ENCODE peak calls at places on chromosomes 5 and 9, in six cellular contexts. I, V, Y, M, O and W are unnamed samples.

GRCh38 chr5:134445841-134446818 is 34.4 kb upstream of the CDKN2AIPNL start:
- DNase-seq in I (no peak), O (no peak), Y (no peak), M (no peak), V (no peak), W (no peak)

GRCh38 chr5:54619732-54620582 is 102.4 kb downstream of the SNX18 start:
- DNase-seq in I (peak), M (no peak), Y (no peak), V (no peak), O (no peak), W (no peak)

GRCh38 chr5:9497347-9497746 is 48.5 kb downstream of the SEMA5A start:
- DNase-seq in V (no peak), O (no peak), M (no peak), I (no peak), Y (peak), W (no peak)

GRCh38 chr9:106675780-106676179 is 187.2 kb upstream of the ZNF462 start:
- DNase-seq in M (no peak), I (no peak), O (no peak), Y (no peak), V (no peak), W (no peak)

GRCh38 chr9:129148463-129149204 is 29.4 kb downstream of the IER5L start:
- DNase-seq in V (no peak), Y (no peak), O (no peak), M (no peak), I (no peak), W (no peak)

GRCh38 chr5:80186634-80187033 is 69.2 kb downstream of the SERINC5 start:
- DNase-seq in O (no peak), M (no peak), Y (no peak), I (peak), V (peak), W (peak)

GRCh38 chr5:175692235-175692995 is 34.5 kb downstream of the HRH2 start:
- DNase-seq in I (no peak), M (no peak), O (no peak), Y (no peak), V (no peak), W (no peak)

GRCh38 chr5:132363431-132364112 is 5.9 kb upstream of the SLC22A5 start:
- DNase-seq in Y (peak), M (no peak), O (no peak), V (peak), I (no peak), W (no peak)

GRCh38 chr9:89919171-89919681 is 314.4 kb downstream of the GADD45G start:
- DNase-seq in O (peak), V (peak), I (peak), M (no peak), Y (peak), W (peak)

GRCh38 chr9:120965344-120966004 is 38.9 kb upstream of the TRAF1 start:
- DNase-seq in V (no peak), Y (peak), M (peak), O (no peak), I (no peak), W (no peak)

GRCh38 chr9:87212563-87213154 is 265.4 kb upstream of the GAS1 start:
- DNase-seq in O (no peak), I (no peak), M (peak), Y (no peak), V (no peak), W (no peak)

GRCh38 chr5:68381909-68382308 is 166.4 kb downstream of the PIK3R1 start:
- DNase-seq in V (no peak), M (no peak), I (no peak), O (no peak), Y (no peak), W (no peak)

GRCh38 chr9:137278061-137278912 is 761 bp downstream of the TOR4A start:
- DNase-seq in V (no peak), M (no peak), Y (no peak), I (peak), O (peak), W (no peak)

GRCh38 chr5:39107350-39107749 is 33.2 kb upstream of the RICTOR start:
- DNase-seq in O (no peak), I (no peak), V (no peak), Y (no peak), M (no peak), W (no peak)

GRCh38 chr5:82174128-82174918 is 103.8 kb downstream of the RPS23 start:
- DNase-seq in Y (peak), O (peak), I (peak), V (peak), M (no peak), W (peak)

GRCh38 chr9:93501406-93501805 is 48.0 kb upstream of the FAM120AOS start:
- DNase-seq in O (no peak), I (no peak), M (no peak), V (no peak), Y (no peak), W (peak)

GRCh38 chr5:144102361-144102760 is 68.1 kb downstream of the YIPF5 start:
- DNase-seq in V (no peak), M (no peak), Y (no peak), O (no peak), I (no peak), W (no peak)

GRCh38 chr9:28598396-28598795 is 1025.1 kb upstream of the C9orf72 start:
- DNase-seq in Y (no peak), M (no peak), V (no peak), O (peak), I (no peak), W (no peak)

GRCh38 chr5:177189416-177189815 is 55.8 kb downstream of the NSD1 start:
- DNase-seq in O (no peak), V (no peak), M (no peak), I (no peak), Y (no peak), W (no peak)

GRCh38 chr5:77768978-77769377 is 7.2 kb downstream of the TBCA start:
- DNase-seq in I (peak), M (no peak), Y (no peak), V (no peak), O (no peak), W (no peak)

GRCh38 chr5:73454379-73455036 is 5.9 kb upstream of the FOXD1 start:
- DNase-seq in I (peak), O (peak), V (peak), M (no peak), Y (peak), W (peak)

GRCh38 chr9:16869140-16869903 is 1.1 kb downstream of the BNC2 start:
- DNase-seq in V (no peak), M (no peak), O (no peak), I (no peak), Y (peak), W (no peak)

GRCh38 chr5:131303537-131303936 is 39.7 kb downstream of the CDC42SE2 start:
- DNase-seq in O (no peak), M (no peak), I (no peak), Y (no peak), V (no peak), W (no peak)